ENCODE peak calls at places on chromosomes 3 and 15, in eight cellular contexts. V, A, X, D, I, S, Z and L are unnamed samples. For H3K27me3, the result is how much of the 10 kb centered on the place peaks cover.

GRCh38 chr3:115227046-115227445 is 80.0 kb upstream of the ZBTB20 start:
- DNase-seq in D (no peak), X (no peak), A (no peak), Z (no peak), S (no peak), V (no peak), I (no peak), L (no peak)

GRCh38 chr3:32595318-32595717 is 24.7 kb upstream of the DYNC1LI1 start:
- DNase-seq in I (no peak), D (no peak), V (no peak), S (no peak), Z (no peak), X (no peak), A (no peak), L (no peak)

GRCh38 chr15:90000175-90000923 is 775 bp upstream of the ZNF710 start:
- DNase-seq in I (no peak), Z (peak), S (peak), D (no peak), V (no peak), X (peak), A (no peak), L (peak)

GRCh38 chr15:46815765-46816164 is 901.5 kb upstream of the SEMA6D start:
- DNase-seq in D (no peak), A (no peak), V (no peak), Z (no peak), X (no peak), I (peak), S (peak), L (peak)

GRCh38 chr3:177109688-177110087 is 87.6 kb downstream of the TBL1XR1 start:
- DNase-seq in V (no peak), S (no peak), A (no peak), D (no peak), Z (no peak), X (no peak), I (no peak), L (no peak)

GRCh38 chr3:187973977-187974856 is 179.7 kb upstream of the LPP start:
- DNase-seq in V (no peak), X (no peak), I (no peak), D (no peak), Z (no peak), S (no peak), A (no peak), L (no peak)

GRCh38 chr3:124266517-124266916 is 274.6 kb upstream of the ROPN1 start:
- DNase-seq in X (no peak), Z (no peak), D (no peak), S (no peak), A (no peak), I (peak), V (no peak), L (peak)

GRCh38 chr3:72997421-72997961 is 880 bp downstream of the PPP4R2 start:
- DNase-seq in X (no peak), I (peak), S (peak), A (peak), V (no peak), Z (no peak), D (no peak), L (peak)

GRCh38 chr3:49552087-49552486 is 2.2 kb upstream of the BSN start:
- DNase-seq in S (no peak), D (no peak), Z (no peak), X (no peak), I (no peak), V (no peak), A (no peak), L (no peak)

GRCh38 chr3:49553320-49553689 is 972 bp upstream of the BSN start:
- DNase-seq in A (no peak), X (no peak), I (no peak), S (no peak), V (no peak), Z (no peak), D (no peak), L (no peak)

GRCh38 chr3:49553690-49554634 is at the start of gene BSN:
- DNase-seq in A (peak), D (peak), X (peak), S (peak), I (peak), Z (peak), V (peak), L (peak)

GRCh38 chr3:49554639-49555265 is 475 bp downstream of the BSN start:
- DNase-seq in Z (peak), A (no peak), V (no peak), X (peak), D (no peak), S (peak), I (peak), L (peak)

GRCh38 chr3:49556500-49557275 is 2.4 kb downstream of the BSN start:
- DNase-seq in D (no peak), Z (no peak), I (no peak), S (no peak), A (no peak), V (no peak), X (no peak), L (no peak)
- H3K27me3 ChIP-seq in D (under half), Z (under half), I (under half), S (under half), A (under half), V (under half), X (under half), L (under half)

DNA sequence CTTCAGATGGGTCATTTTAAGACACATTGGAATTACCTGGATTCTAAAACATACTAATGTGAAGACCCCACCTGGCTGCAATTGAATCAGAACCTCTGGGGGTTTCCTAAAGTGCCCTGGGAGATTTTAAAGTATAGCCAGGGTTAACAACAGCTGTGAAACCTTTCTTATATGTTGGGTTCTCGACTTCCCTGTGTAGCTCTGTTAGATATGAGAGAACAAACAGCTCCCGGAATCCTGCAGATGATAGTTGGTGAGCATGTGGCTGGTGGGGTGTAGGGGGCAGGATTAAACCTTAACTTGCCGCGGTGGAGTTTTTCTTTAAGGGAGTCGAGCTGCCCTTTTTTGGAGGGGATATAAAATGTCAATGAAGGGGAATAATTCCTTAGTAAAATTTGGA is 12.1 kb downstream of the PLCL2 start:
- DNase-seq in A (no peak), S (no peak), Z (no peak), D (no peak), V (no peak), I (no peak), X (no peak), L (no peak)
- H3K4me3 ChIP-seq in A (no peak), S (no peak), Z (no peak), D (no peak), V (no peak), I (no peak), X (peak), L (no peak)

DNA sequence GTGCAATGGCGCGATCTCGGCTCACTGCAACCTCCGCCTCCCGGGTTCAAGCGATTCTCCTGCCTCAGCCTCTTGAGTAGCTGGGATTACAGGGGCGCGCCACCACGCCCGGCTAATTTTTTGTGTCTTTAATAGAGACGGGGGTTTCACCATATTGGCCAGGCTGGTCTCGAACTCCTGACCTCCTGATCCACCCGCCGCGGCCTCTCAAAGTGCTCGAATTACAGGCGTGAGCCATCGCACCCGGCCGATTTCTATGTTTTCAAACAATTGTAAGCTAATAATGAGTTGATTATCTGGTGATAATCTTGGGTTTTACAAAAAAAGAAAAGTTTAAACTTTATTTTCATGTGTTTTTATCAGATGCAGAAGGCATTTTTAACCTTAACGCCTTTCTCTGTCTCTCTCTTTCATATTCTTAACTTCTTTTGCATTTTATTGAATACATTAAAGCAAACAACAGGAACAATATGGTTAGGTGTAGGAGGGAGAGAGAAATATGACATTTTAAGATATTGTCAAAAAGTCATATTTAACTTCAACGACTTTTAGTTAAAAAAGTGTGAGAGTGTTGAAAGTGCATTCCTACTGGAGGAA is 3.2 kb upstream of the MEIS2 start:
- DNase-seq in A (no peak), S (no peak), I (no peak), V (no peak), X (no peak), D (no peak), Z (no peak), L (no peak)
- H3K27me3 ChIP-seq in A (under half), S (under half), I (under half), V (under half), X (under half), D (under half), Z (under half), L (half or more)

GRCh38 chr3:162721736-162722135 is 1225.1 kb downstream of the OTOL1 start:
- DNase-seq in S (no peak), X (no peak), I (no peak), D (no peak), V (no peak), Z (no peak), A (no peak), L (no peak)

GRCh38 chr3:162718697-162719096 is 1222.1 kb downstream of the OTOL1 start:
- DNase-seq in A (no peak), S (no peak), I (no peak), X (no peak), V (no peak), Z (no peak), D (no peak), L (no peak)

GRCh38 chr3:162722336-162722735 is 1225.7 kb downstream of the OTOL1 start:
- DNase-seq in V (no peak), I (no peak), S (no peak), X (no peak), D (no peak), A (no peak), Z (no peak), L (no peak)

DNA sequence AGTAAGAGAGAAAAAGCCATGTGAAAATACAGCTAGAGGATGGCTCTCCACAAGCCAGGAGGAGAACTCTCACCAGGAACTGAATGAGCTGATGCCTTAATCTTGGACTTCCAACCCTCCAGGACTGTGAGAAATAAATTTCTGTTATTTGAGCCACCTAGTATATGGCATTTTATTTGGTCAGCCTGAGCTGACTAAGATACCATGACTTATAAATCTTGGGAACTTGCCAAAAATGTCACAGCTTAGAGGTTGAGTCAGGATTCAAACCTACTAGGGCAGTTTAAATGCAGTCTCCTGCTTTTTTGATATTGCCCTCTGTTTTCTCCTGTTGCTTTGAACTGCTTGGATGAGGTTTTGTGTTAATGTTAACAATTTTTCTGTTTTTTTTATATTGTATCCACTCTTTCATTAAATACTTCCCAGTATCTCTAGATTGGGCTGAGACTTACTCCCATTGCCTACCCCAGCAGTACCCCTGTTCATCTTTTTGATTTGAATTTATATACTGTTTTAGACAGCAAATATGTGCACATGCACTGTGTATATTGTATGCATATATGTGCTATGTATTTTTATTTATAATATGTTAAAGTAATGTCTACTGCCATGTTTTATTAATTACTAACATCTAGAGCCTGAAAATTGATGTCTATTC is 1223.2 kb downstream of the OTOL1 start:
- DNase-seq in S (no peak), D (no peak), Z (no peak), A (no peak), V (no peak), X (no peak), I (peak), L (peak)
- H3K4me3 ChIP-seq in S (no peak), D (no peak), Z (no peak), A (no peak), V (no peak), X (no peak), I (no peak), L (no peak)

GRCh38 chr15:88512606-88513005 is 33.9 kb downstream of the DET1 start:
- DNase-seq in S (no peak), Z (no peak), I (no peak), V (no peak), A (no peak), D (no peak), X (no peak), L (no peak)

GRCh38 chr15:88511161-88511560 is 35.3 kb downstream of the DET1 start:
- DNase-seq in V (no peak), A (no peak), X (no peak), S (no peak), D (no peak), I (no peak), Z (no peak), L (no peak)

GRCh38 chr15:88513195-88513594 is 33.3 kb downstream of the DET1 start:
- DNase-seq in Z (no peak), A (no peak), X (no peak), D (no peak), V (no peak), I (no peak), S (no peak), L (peak)

GRCh38 chr15:88509321-88509720 is 37.2 kb downstream of the DET1 start:
- DNase-seq in S (no peak), A (no peak), I (no peak), D (no peak), Z (no peak), V (no peak), X (no peak), L (no peak)

GRCh38 chr15:88509964-88510363 is 36.5 kb downstream of the DET1 start:
- DNase-seq in V (no peak), D (no peak), A (no peak), X (no peak), S (no peak), I (no peak), Z (no peak), L (no peak)
- H3K27me3 ChIP-seq in V (under half), D (under half), A (under half), X (under half), S (under half), I (under half), Z (under half), L (under half)

DNA sequence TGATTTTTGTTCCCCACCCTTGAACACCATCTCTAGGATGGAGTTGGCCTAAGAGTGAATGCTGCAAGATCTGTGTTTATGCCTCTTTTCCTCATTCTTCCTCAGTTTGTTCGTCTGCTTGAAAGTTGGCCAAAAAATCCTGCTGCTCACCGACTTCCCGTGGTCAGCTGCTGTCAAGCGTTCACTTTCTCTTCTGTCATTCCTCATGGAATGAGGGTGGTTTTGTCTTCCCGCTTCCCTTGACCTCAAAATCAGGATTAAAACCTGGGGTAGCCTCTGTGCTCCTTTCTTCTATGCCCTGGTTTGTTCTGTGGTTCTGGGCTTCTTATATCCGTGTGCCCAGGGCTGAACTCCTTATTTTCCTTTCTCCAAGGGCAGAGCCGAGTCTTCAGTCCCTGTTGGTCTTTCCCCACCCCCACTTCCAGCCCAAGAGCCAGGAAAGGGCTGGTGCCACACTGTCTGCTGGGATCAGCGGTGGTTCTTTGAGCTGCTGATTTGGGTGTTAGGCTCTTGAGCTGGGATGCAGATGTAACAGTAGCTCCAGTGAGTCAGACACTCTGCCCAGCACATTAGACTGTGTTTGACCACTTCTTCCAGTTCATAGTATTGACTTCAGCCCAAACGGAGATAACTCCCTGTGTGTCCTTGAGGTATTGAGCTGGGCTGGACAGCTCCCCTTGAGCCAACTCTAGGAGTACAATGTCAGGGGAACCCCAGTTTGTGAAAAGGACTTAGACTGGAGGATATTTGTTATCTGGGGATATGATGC is 2.3 kb downstream of the SERF2 start:
- DNase-seq in I (peak), A (no peak), S (peak), Z (peak), X (peak), D (no peak), V (no peak), L (no peak)
- H3K4me3 ChIP-seq in I (no peak), A (no peak), S (no peak), Z (no peak), X (peak), D (no peak), V (no peak), L (no peak)

GRCh38 chr3:129974451-129975331 is at the start of gene TRH:
- DNase-seq in X (no peak), D (no peak), S (no peak), V (no peak), I (peak), Z (no peak), A (no peak), L (no peak)
- H3K27me3 ChIP-seq in X (under half), D (under half), S (under half), V (under half), I (half or more), Z (under half), A (under half), L (half or more)

GRCh38 chr15:35470441-35470840 is 75.5 kb downstream of the DPH6 start:
- DNase-seq in X (no peak), V (no peak), D (no peak), Z (no peak), A (no peak), S (no peak), I (no peak), L (no peak)

GRCh38 chr15:35466476-35466875 is 79.5 kb downstream of the DPH6 start:
- DNase-seq in X (no peak), A (no peak), D (no peak), Z (no peak), S (no peak), I (no peak), V (no peak), L (no peak)

GRCh38 chr15:35471024-35471423 is 74.9 kb downstream of the DPH6 start:
- DNase-seq in Z (no peak), I (no peak), S (no peak), A (no peak), D (no peak), V (no peak), X (no peak), L (no peak)

GRCh38 chr15:35460616-35461015 is 85.3 kb downstream of the DPH6 start:
- DNase-seq in X (no peak), Z (no peak), V (no peak), I (no peak), D (no peak), A (no peak), S (no peak), L (no peak)

DNA sequence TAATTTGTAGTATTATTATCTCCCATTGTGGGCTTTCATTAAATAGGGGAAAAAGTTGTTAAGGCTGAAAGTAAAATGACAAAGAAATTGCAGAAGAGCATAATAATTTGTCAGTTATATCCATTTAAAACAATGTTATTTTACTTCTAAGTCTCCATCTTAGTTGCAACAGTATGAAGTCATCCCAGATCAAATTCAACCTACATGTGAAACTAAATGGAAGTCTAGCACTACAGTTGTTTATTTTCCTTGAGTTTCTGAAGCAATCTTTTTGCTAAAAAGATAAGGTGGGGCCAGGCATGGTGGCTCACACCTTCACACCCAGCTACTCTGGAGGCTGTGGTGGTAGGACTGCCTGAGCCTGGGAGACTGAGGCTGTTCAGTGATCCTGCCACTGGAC is 80.2 kb downstream of the DPH6 start:
- DNase-seq in S (no peak), D (no peak), X (no peak), V (no peak), A (no peak), Z (no peak), I (no peak), L (no peak)
- H3K4me3 ChIP-seq in S (no peak), D (no peak), X (no peak), V (no peak), A (no peak), Z (no peak), I (no peak), L (no peak)

GRCh38 chr15:24848050-24848449 is 106.7 kb upstream of the SNRPN start:
- DNase-seq in I (peak), A (no peak), S (peak), X (peak), Z (peak), V (no peak), D (no peak), L (peak)
- H3K27me3 ChIP-seq in I (under half), A (under half), S (under half), X (under half), Z (under half), V (under half), D (under half), L (under half)

GRCh38 chr3:50318615-50319014 is 3.9 kb downstream of the HYAL2 start:
- DNase-seq in V (no peak), D (no peak), Z (no peak), I (no peak), S (no peak), X (peak), A (no peak), L (no peak)
- H3K4me3 ChIP-seq in V (peak), D (peak), Z (no peak), I (no peak), S (no peak), X (peak), A (no peak), L (no peak)